ENCODE peak calls at places on chromosomes 1 and 21, in six cellular contexts. A, K, U, T, O and C are unnamed samples.

GRCh38 chr1:179217943-179218507 is 11.5 kb downstream of the ABL2 start:
- DNase-seq in A (peak; percentile 45), K (no peak), U (no peak), T (no peak), O (no peak), C (no peak)

GRCh38 chr1:234585333-234586055 is 24.5 kb downstream of the IRF2BP2 start:
- DNase-seq in A (no peak), K (no peak), U (no peak), T (no peak), O (no peak), C (no peak)

GRCh38 chr1:232793944-232794343 is 11.3 kb upstream of the MAP10 start:
- DNase-seq in A (peak; percentile 44), K (no peak), U (no peak), T (no peak), O (no peak), C (peak; percentile 56)

GRCh38 chr1:182330303-182330702 is 61.3 kb downstream of the GLUL start:
- DNase-seq in A (peak; percentile 18), K (no peak), U (no peak), T (no peak), O (no peak), C (no peak)

GRCh38 chr1:117363591-117364048 is 3.6 kb upstream of the MAN1A2 start:
- DNase-seq in A (no peak), K (no peak), U (no peak), T (peak; percentile 50), O (no peak), C (no peak)

GRCh38 chr1:68795956-68796355 is 299.1 kb upstream of the DEPDC1 start:
- DNase-seq in A (no peak), K (no peak), U (no peak), T (no peak), O (no peak), C (no peak)

GRCh38 chr1:194133152-194133551 is 946.7 kb upstream of the B3GALT2 start:
- DNase-seq in A (no peak), K (no peak), U (no peak), T (no peak), O (no peak), C (no peak)

GRCh38 chr1:9629445-9630201 is 21.9 kb upstream of the PIK3CD start:
- DNase-seq in A (peak; percentile 96), K (no peak), U (no peak), T (peak; percentile 71), O (no peak), C (no peak)

GRCh38 chr21:45371649-45372048 is 33.3 kb upstream of the COL18A1 start:
- DNase-seq in A (no peak), K (no peak), U (no peak), T (no peak), O (no peak), C (no peak)

GRCh38 chr1:242828828-242829227 is 304.3 kb upstream of the PLD5 start:
- DNase-seq in A (no peak), K (no peak), U (no peak), T (no peak), O (peak; percentile 55), C (no peak)

GRCh38 chr1:31727195-31727594 is 23.4 kb upstream of the COL16A1 start:
- DNase-seq in A (no peak), K (no peak), U (no peak), T (no peak), O (no peak), C (no peak)

GRCh38 chr1:89689234-89689633 is 56.3 kb downstream of the LRRC8C start:
- DNase-seq in A (no peak), K (no peak), U (no peak), T (no peak), O (no peak), C (no peak)

DNA sequence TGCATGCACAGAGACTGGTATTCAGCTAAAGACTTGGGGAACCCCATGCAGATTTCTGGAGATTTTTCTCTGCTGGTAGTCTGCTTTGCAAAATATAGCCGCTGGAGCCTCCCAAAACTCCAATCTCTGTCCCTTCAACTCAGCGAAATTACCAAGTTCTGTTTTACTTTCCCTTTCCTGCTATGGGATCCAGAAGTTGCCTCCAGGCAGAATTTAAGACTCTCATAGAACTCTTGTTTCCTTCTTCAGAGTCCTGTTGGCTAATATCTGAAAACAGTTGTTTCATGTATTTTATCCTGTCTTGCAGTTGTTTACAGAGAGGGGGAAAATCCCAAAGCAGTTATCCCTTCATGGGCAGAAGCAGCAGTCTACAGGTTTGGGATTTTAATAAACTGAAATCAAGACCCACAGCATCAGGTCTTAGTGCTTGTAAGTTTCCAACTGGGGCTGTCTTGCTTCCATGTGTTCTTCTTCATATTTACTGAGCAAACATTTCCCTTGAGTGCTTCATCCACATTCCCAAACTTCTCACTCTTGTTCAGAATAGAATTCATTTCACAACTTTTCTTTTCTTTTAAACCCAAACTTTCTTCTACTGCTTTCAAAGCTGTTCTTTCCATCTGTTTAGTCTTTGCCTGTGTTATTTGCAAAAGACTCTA is 221.3 kb upstream of the DMRTA2 start:
- DNase-seq in A (no peak), K (no peak), U (no peak), T (no peak), O (peak; percentile 32), C (no peak)
- TF ChIP-seq REST in A (no peak), K (no peak), U (no peak), T (no peak), O (no peak), C (no peak)

GRCh38 chr1:41855713-41856112 is 63.0 kb downstream of the HIVEP3 start:
- DNase-seq in A (no peak), K (no peak), U (no peak), T (no peak), O (no peak), C (no peak)
- TF ChIP-seq REST in A (no peak), K (no peak), U (no peak), T (no peak), O (no peak), C (no peak)

GRCh38 chr1:111669268-111669667 is 49.7 kb downstream of the RAP1A start:
- DNase-seq in A (no peak), K (no peak), U (no peak), T (no peak), O (no peak), C (no peak)
- TF ChIP-seq REST in A (no peak), K (no peak), U (no peak), T (no peak), O (no peak), C (no peak)

GRCh38 chr1:22509815-22510214 is 53.5 kb upstream of the EPHA8 start:
- DNase-seq in A (no peak), K (no peak), U (no peak), T (no peak), O (no peak), C (no peak)
- TF ChIP-seq REST in A (no peak), K (no peak), U (no peak), T (no peak), O (no peak), C (no peak)

DNA sequence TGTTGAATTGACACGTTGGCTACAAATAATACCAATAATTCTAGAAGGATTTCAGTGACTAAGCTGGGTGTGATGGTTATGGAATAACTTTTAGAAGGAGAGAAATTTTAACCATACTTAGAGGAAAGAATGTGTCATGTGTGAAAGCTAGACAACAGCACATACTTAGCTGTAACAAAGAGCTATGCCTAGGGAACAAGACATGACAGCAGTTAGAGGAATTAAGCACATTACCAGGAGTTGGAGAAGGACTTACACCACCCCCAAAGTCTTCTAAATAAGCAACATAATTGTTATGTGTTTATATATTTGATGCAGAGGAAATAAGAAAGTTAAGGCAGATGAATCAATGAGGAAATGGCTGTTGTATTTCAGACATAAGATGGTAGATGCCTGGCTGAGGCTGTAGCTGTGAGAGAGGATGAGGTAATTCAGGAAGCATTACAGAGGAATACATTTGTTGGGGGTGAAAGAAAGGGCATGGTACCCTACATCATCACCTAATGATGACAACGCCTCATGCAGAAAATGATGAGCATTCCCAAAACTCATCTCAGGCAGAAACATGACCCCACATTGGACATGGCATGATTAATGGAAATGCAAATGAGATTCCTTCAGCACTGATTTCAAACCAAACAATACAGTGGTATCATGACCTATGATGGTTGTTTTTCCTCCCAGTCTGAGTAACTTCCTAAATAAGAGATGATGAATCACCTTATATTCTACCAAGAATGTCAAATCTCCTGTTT is 211.5 kb downstream of the LHX8 start:
- DNase-seq in A (no peak), K (no peak), U (no peak), T (no peak), O (no peak), C (no peak)
- TF ChIP-seq REST in A (no peak), K (no peak), U (no peak), T (no peak), O (no peak), C (no peak)